ENCODE peak calls at places on chromosomes 16 and 17, in six cellular contexts. One of them, this sample, is unnamed.

GRCh38 chr17:17724307-17724921 is 43.2 kb downstream of the RAI1 start:
- DNase-seq in left ventricle myocardium inferior: no peak
- DNase-seq in thoracic aorta: no peak
- DNase-seq in dorsolateral prefrontal cortex: no peak
- DNase-seq in uterus: no peak
- DNase-seq in upper lobe of right lung: no peak
- DNase-seq in this sample: peak; percentile 66

GRCh38 chr16:72768611-72769010 is 279.3 kb downstream of the ZFHX3 start:
- DNase-seq in left ventricle myocardium inferior: no peak
- DNase-seq in dorsolateral prefrontal cortex: no peak
- DNase-seq in upper lobe of right lung: no peak
- DNase-seq in thoracic aorta: no peak
- DNase-seq in uterus: no peak
- DNase-seq in this sample: no peak

GRCh38 chr16:89600427-89600826 is 13.0 kb upstream of the DPEP1 start:
- DNase-seq in upper lobe of right lung: no peak
- DNase-seq in dorsolateral prefrontal cortex: no peak
- DNase-seq in thoracic aorta: no peak
- DNase-seq in uterus: no peak
- DNase-seq in left ventricle myocardium inferior: no peak
- DNase-seq in this sample: no peak

GRCh38 chr17:17738901-17739300 is 57.6 kb downstream of the RAI1 start:
- DNase-seq in uterus: no peak
- DNase-seq in dorsolateral prefrontal cortex: peak; percentile 70
- DNase-seq in left ventricle myocardium inferior: no peak
- DNase-seq in thoracic aorta: no peak
- DNase-seq in upper lobe of right lung: no peak
- DNase-seq in this sample: no peak

GRCh38 chr17:48438662-48439061 is 8.6 kb upstream of the SKAP1 start:
- DNase-seq in left ventricle myocardium inferior: no peak
- DNase-seq in uterus: no peak
- DNase-seq in dorsolateral prefrontal cortex: no peak
- DNase-seq in upper lobe of right lung: no peak
- DNase-seq in thoracic aorta: no peak
- DNase-seq in this sample: no peak

GRCh38 chr17:57615836-57616235 is 129.3 kb downstream of the CCDC182 start:
- DNase-seq in left ventricle myocardium inferior: no peak
- DNase-seq in thoracic aorta: no peak
- DNase-seq in dorsolateral prefrontal cortex: no peak
- DNase-seq in uterus: no peak
- DNase-seq in upper lobe of right lung: peak; percentile 51
- DNase-seq in this sample: no peak

GRCh38 chr16:9099131-9099625 is 7.7 kb downstream of the HAPSTR1 start:
- DNase-seq in uterus: no peak
- DNase-seq in thoracic aorta: no peak
- DNase-seq in left ventricle myocardium inferior: no peak
- DNase-seq in dorsolateral prefrontal cortex: no peak
- DNase-seq in upper lobe of right lung: peak; percentile 70
- DNase-seq in this sample: no peak

GRCh38 chr17:58759522-58759921 is 3.9 kb downstream of the PPM1E start:
- DNase-seq in dorsolateral prefrontal cortex: no peak
- DNase-seq in left ventricle myocardium inferior: no peak
- DNase-seq in thoracic aorta: no peak
- DNase-seq in uterus: no peak
- DNase-seq in upper lobe of right lung: no peak
- DNase-seq in this sample: no peak

GRCh38 chr17:18248811-18249210 is 9.7 kb downstream of the FLII start:
- DNase-seq in upper lobe of right lung: no peak
- DNase-seq in left ventricle myocardium inferior: no peak
- DNase-seq in uterus: no peak
- DNase-seq in thoracic aorta: no peak
- DNase-seq in dorsolateral prefrontal cortex: no peak
- DNase-seq in this sample: no peak

GRCh38 chr17:17391575-17392370 is 85.0 kb upstream of the MED9 start:
- DNase-seq in uterus: no peak
- DNase-seq in thoracic aorta: no peak
- DNase-seq in left ventricle myocardium inferior: no peak
- DNase-seq in dorsolateral prefrontal cortex: no peak
- DNase-seq in upper lobe of right lung: no peak
- DNase-seq in this sample: no peak

GRCh38 chr17:43416998-43417891 is 18.5 kb downstream of the ARL4D start:
- DNase-seq in left ventricle myocardium inferior: peak; percentile 77
- DNase-seq in upper lobe of right lung: peak; percentile 69
- DNase-seq in thoracic aorta: no peak
- DNase-seq in dorsolateral prefrontal cortex: peak; percentile 85
- DNase-seq in uterus: peak; percentile 87
- DNase-seq in this sample: no peak

DNA sequence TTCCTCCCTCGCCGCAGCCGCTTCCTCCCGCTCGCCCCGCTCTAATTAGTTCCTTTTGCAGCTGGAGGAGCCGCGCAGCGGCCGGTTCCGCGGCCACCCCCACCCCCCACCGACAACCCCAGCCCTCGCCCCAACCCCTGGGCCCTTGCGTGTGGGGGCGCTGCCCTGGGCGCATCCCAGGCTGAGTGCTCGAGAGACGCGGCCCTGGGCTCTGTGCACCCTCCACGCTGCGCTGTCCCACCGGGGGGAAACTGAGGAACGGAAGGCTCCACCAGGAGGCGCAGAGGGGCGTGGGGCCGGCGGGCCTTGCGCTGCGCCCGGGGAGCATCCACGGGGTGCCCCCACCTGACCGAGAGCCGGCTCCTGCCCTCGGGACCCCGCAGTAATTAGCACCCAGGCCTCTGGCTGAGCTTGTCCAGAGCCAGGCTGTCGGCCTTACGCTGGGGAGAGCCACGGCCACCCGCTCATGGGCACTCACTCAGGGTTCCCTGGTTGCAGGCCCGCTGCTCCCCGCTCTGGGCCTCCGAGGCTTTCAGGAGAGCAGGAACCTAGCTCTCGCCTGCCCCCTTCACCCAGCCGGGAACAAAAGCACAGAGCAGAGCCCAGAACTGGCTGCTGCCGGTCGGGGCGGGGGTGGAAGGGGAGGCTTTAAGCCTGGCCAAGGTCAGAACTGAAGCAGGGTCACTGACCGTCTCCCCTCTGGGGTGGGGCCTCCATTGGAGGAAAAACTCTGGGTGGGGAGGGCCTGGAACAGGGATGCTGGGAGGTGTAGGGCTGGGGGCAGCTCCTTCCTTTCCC is 12.1 kb downstream of the GLIS2 start:
- DNase-seq in dorsolateral prefrontal cortex: peak; percentile 72
- DNase-seq in upper lobe of right lung: peak; percentile 90
- DNase-seq in left ventricle myocardium inferior: peak; percentile 83
- DNase-seq in thoracic aorta: no peak
- DNase-seq in uterus: peak; percentile 83
- DNase-seq in this sample: no peak
- TF ChIP-seq CTCF in dorsolateral prefrontal cortex: peak; percentile 57
- TF ChIP-seq CTCF in upper lobe of right lung: peak; percentile 62
- TF ChIP-seq CTCF in left ventricle myocardium inferior: peak; percentile 75
- TF ChIP-seq CTCF in thoracic aorta: peak; percentile 65
- TF ChIP-seq CTCF in uterus: peak; percentile 63
- TF ChIP-seq CTCF in this sample: peak; percentile 26

GRCh38 chr16:75111514-75112280 is 4.9 kb downstream of the LDHD start:
- DNase-seq in thoracic aorta: no peak
- DNase-seq in left ventricle myocardium inferior: no peak
- DNase-seq in uterus: peak; percentile 43
- DNase-seq in dorsolateral prefrontal cortex: no peak
- DNase-seq in upper lobe of right lung: peak; percentile 68
- DNase-seq in this sample: no peak
- TF ChIP-seq CTCF in thoracic aorta: no peak
- TF ChIP-seq CTCF in left ventricle myocardium inferior: peak; percentile 35
- TF ChIP-seq CTCF in uterus: no peak
- TF ChIP-seq CTCF in dorsolateral prefrontal cortex: no peak
- TF ChIP-seq CTCF in upper lobe of right lung: no peak
- TF ChIP-seq CTCF in this sample: no peak

GRCh38 chr16:80717611-80718010 is 86.8 kb downstream of the CDYL2 start:
- DNase-seq in upper lobe of right lung: no peak
- DNase-seq in dorsolateral prefrontal cortex: no peak
- DNase-seq in thoracic aorta: no peak
- DNase-seq in left ventricle myocardium inferior: no peak
- DNase-seq in uterus: no peak
- DNase-seq in this sample: no peak
- TF ChIP-seq CTCF in upper lobe of right lung: no peak
- TF ChIP-seq CTCF in dorsolateral prefrontal cortex: no peak
- TF ChIP-seq CTCF in thoracic aorta: no peak
- TF ChIP-seq CTCF in left ventricle myocardium inferior: no peak
- TF ChIP-seq CTCF in uterus: no peak
- TF ChIP-seq CTCF in this sample: no peak

GRCh38 chr16:14564323-14564722 is 65.7 kb downstream of the PARN start:
- DNase-seq in upper lobe of right lung: no peak
- DNase-seq in dorsolateral prefrontal cortex: no peak
- DNase-seq in left ventricle myocardium inferior: no peak
- DNase-seq in uterus: no peak
- DNase-seq in thoracic aorta: no peak
- DNase-seq in this sample: no peak

GRCh38 chr16:14560523-14560922 is 69.5 kb downstream of the PARN start:
- DNase-seq in dorsolateral prefrontal cortex: no peak
- DNase-seq in uterus: no peak
- DNase-seq in thoracic aorta: no peak
- DNase-seq in upper lobe of right lung: no peak
- DNase-seq in left ventricle myocardium inferior: no peak
- DNase-seq in this sample: no peak

GRCh38 chr16:14565688-14566025 is 64.4 kb downstream of the PARN start:
- DNase-seq in uterus: no peak
- DNase-seq in left ventricle myocardium inferior: no peak
- DNase-seq in dorsolateral prefrontal cortex: no peak
- DNase-seq in thoracic aorta: no peak
- DNase-seq in upper lobe of right lung: no peak
- DNase-seq in this sample: no peak

GRCh38 chr16:14564881-14565687 is 65.0 kb downstream of the PARN start:
- DNase-seq in uterus: no peak
- DNase-seq in thoracic aorta: no peak
- DNase-seq in upper lobe of right lung: no peak
- DNase-seq in dorsolateral prefrontal cortex: no peak
- DNase-seq in left ventricle myocardium inferior: no peak
- DNase-seq in this sample: no peak

GRCh38 chr16:14562691-14563491 is 67.2 kb downstream of the PARN start:
- DNase-seq in thoracic aorta: no peak
- DNase-seq in upper lobe of right lung: no peak
- DNase-seq in uterus: no peak
- DNase-seq in dorsolateral prefrontal cortex: peak; percentile 46
- DNase-seq in left ventricle myocardium inferior: no peak
- DNase-seq in this sample: no peak
- TF ChIP-seq CTCF in thoracic aorta: peak; percentile 22
- TF ChIP-seq CTCF in upper lobe of right lung: peak; percentile 20
- TF ChIP-seq CTCF in uterus: no peak
- TF ChIP-seq CTCF in dorsolateral prefrontal cortex: no peak
- TF ChIP-seq CTCF in left ventricle myocardium inferior: peak; percentile 42
- TF ChIP-seq CTCF in this sample: no peak

GRCh38 chr16:77435240-77435819 is 496 bp upstream of the ADAMTS18 start:
- DNase-seq in dorsolateral prefrontal cortex: no peak
- DNase-seq in thoracic aorta: no peak
- DNase-seq in uterus: no peak
- DNase-seq in left ventricle myocardium inferior: no peak
- DNase-seq in upper lobe of right lung: no peak
- DNase-seq in this sample: no peak

GRCh38 chr16:77439106-77439505 is 4.3 kb upstream of the ADAMTS18 start:
- DNase-seq in left ventricle myocardium inferior: no peak
- DNase-seq in thoracic aorta: no peak
- DNase-seq in uterus: no peak
- DNase-seq in dorsolateral prefrontal cortex: no peak
- DNase-seq in upper lobe of right lung: no peak
- DNase-seq in this sample: no peak

GRCh38 chr16:77434365-77435239 is at the start of gene ADAMTS18:
- DNase-seq in left ventricle myocardium inferior: no peak
- DNase-seq in thoracic aorta: no peak
- DNase-seq in uterus: no peak
- DNase-seq in upper lobe of right lung: no peak
- DNase-seq in dorsolateral prefrontal cortex: no peak
- DNase-seq in this sample: peak; percentile 52

GRCh38 chr16:77434022-77434364 is 841 bp downstream of the ADAMTS18 start:
- DNase-seq in uterus: no peak
- DNase-seq in thoracic aorta: no peak
- DNase-seq in dorsolateral prefrontal cortex: no peak
- DNase-seq in upper lobe of right lung: no peak
- DNase-seq in left ventricle myocardium inferior: no peak
- DNase-seq in this sample: no peak

GRCh38 chr16:77437859-77438258 is 3.0 kb upstream of the ADAMTS18 start:
- DNase-seq in uterus: no peak
- DNase-seq in upper lobe of right lung: no peak
- DNase-seq in dorsolateral prefrontal cortex: no peak
- DNase-seq in left ventricle myocardium inferior: no peak
- DNase-seq in thoracic aorta: no peak
- DNase-seq in this sample: no peak
- TF ChIP-seq CTCF in uterus: no peak
- TF ChIP-seq CTCF in upper lobe of right lung: no peak
- TF ChIP-seq CTCF in dorsolateral prefrontal cortex: no peak
- TF ChIP-seq CTCF in left ventricle myocardium inferior: peak; percentile 31
- TF ChIP-seq CTCF in thoracic aorta: no peak
- TF ChIP-seq CTCF in this sample: no peak

DNA sequence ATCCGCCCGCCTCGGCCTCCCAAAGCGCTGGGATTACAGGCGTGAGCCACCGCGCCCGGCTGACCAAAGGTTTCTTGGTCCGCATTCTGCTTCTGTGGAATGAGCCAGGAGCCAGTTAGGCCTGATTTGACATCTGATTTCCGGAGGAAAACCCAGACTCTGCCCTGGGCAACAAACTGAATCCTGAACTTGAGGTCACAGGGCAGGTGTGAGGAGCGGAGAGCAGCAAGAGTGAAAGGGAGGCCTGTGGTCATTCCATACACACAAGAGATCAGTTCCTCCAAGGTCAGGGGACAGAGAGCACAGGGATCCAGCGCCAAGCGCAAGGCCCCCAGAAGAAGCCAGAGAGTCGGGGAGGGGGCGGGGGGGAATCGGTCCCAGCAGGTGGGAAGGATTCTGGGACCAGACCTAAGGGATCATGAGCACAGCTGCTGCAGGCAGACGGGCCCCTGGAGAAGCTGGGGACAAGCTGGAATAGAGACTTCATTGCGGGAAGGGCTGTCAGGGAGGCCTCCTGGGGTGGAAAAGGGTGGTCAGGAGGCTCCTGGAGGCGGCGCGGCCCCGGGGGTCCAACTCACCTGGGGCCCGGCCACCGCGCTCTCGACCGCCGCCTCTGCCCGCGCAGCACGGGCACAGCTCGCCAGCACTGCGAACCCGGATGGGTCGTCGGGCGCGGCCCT is 436 bp downstream of the SHPK start:
- DNase-seq in thoracic aorta: no peak
- DNase-seq in left ventricle myocardium inferior: no peak
- DNase-seq in upper lobe of right lung: no peak
- DNase-seq in uterus: no peak
- DNase-seq in dorsolateral prefrontal cortex: no peak
- DNase-seq in this sample: no peak
- TF ChIP-seq CTCF in thoracic aorta: peak; percentile 17
- TF ChIP-seq CTCF in left ventricle myocardium inferior: no peak
- TF ChIP-seq CTCF in upper lobe of right lung: no peak
- TF ChIP-seq CTCF in uterus: no peak
- TF ChIP-seq CTCF in dorsolateral prefrontal cortex: no peak
- TF ChIP-seq CTCF in this sample: no peak

This sample was measured in mesothelial cell of epicardium.